ENCODE peak calls at places on chromosomes 12 and 14, in eight cellular contexts. K is IMR-90, V is cardiac fibroblast, B is left lung, P is fibroblast of pulmonary artery, X is MM.1S, Y is endodermal cell, S is neural progenitor cell. W is an unnamed sample.

GRCh38 chr12:50788562-50788961 is 24.7 kb downstream of the ATF1 start:
- DNase-seq in K (peak), V (peak), B (no peak), P (peak), X (no peak), Y (no peak), S (no peak), W (peak)

GRCh38 chr12:4858385-4858784 is 51.3 kb upstream of the KCNA1 start:
- DNase-seq in K (no peak), V (no peak), B (no peak), P (no peak), X (no peak), Y (peak), S (peak), W (no peak)

GRCh38 chr12:48818831-48819590 is 715 bp downstream of the CACNB3 start:
- DNase-seq in K (no peak), V (no peak), B (no peak), P (no peak), X (peak), Y (no peak), S (peak), W (no peak)

GRCh38 chr14:67532998-67533753 is at the start of gene PLEKHH1:
- DNase-seq in K (peak), V (peak), B (peak), P (peak), X (peak), Y (peak), S (peak), W (peak)

GRCh38 chr12:70354777-70355176 is 11.3 kb upstream of the KCNMB4 start:
- DNase-seq in K (no peak), V (peak), B (no peak), P (peak), X (no peak), Y (no peak), S (no peak), W (no peak)

GRCh38 chr12:19388131-19388549 is 51.2 kb upstream of the AEBP2 start:
- DNase-seq in K (peak), V (peak), B (no peak), P (peak), X (no peak), Y (no peak), S (no peak), W (peak)

GRCh38 chr14:91299483-91300115 is 55.1 kb upstream of the GPR68 start:
- DNase-seq in K (no peak), V (no peak), B (no peak), P (no peak), X (no peak), Y (no peak), S (no peak), W (no peak)

GRCh38 chr14:78683206-78683605 is 513.0 kb downstream of the NRXN3 start:
- DNase-seq in K (no peak), V (no peak), B (no peak), P (no peak), X (no peak), Y (no peak), S (no peak), W (no peak)

GRCh38 chr12:100901266-100901665 is 106.7 kb downstream of the ANO4 start:
- DNase-seq in K (no peak), V (no peak), B (no peak), P (no peak), X (no peak), Y (no peak), S (no peak), W (no peak)

GRCh38 chr14:95609398-95609990 is 74.6 kb downstream of the GLRX5 start:
- DNase-seq in K (peak), V (peak), B (no peak), P (peak), X (peak), Y (peak), S (peak), W (peak)

GRCh38 chr14:34213332-34213731 is 248.7 kb downstream of the SPTSSA start:
- DNase-seq in K (no peak), V (no peak), B (no peak), P (no peak), X (no peak), Y (no peak), S (no peak), W (no peak)

GRCh38 chr14:29536886-29537511 is 390.6 kb downstream of the PRKD1 start:
- DNase-seq in K (peak), V (peak), B (no peak), P (peak), X (peak), Y (no peak), S (no peak), W (peak)

GRCh38 chr14:86532219-86532618 is 1002.3 kb downstream of the FLRT2 start:
- DNase-seq in K (peak), V (peak), B (no peak), P (peak), X (no peak), Y (no peak), S (no peak), W (peak)

GRCh38 chr12:111437816-111438454 is 32.2 kb downstream of the SH2B3 start:
- DNase-seq in K (peak), V (peak), B (no peak), P (peak), X (no peak), Y (peak), S (no peak), W (peak)

GRCh38 chr12:17304503-17305347 is 698.8 kb upstream of the LMO3 start:
- DNase-seq in K (no peak), V (no peak), B (no peak), P (no peak), X (no peak), Y (no peak), S (no peak), W (peak)

GRCh38 chr12:64526859-64527258 is 74.9 kb downstream of the TBK1 start:
- DNase-seq in K (no peak), V (no peak), B (no peak), P (no peak), X (no peak), Y (no peak), S (no peak), W (peak)

GRCh38 chr14:72535485-72535884 is 358.4 kb downstream of the DPF3 start:
- DNase-seq in K (no peak), V (no peak), B (no peak), P (no peak), X (no peak), Y (no peak), S (no peak), W (no peak)

GRCh38 chr12:69540606-69541386 is 44.5 kb upstream of the CCT2 start:
- DNase-seq in K (peak), V (peak), B (no peak), P (peak), X (no peak), Y (no peak), S (no peak), W (peak)

GRCh38 chr12:88952543-88952942 is 372.3 kb upstream of the KITLG start:
- DNase-seq in K (peak), V (peak), B (no peak), P (peak), X (no peak), Y (no peak), S (no peak), W (peak)

GRCh38 chr12:779745-780734 is 27.7 kb downstream of the WNK1 start:
- DNase-seq in K (peak), V (peak), B (no peak), P (peak), X (no peak), Y (no peak), S (no peak), W (peak)

GRCh38 chr12:111482464-111482863 is 76.7 kb downstream of the SH2B3 start:
- DNase-seq in K (no peak), V (no peak), B (no peak), P (no peak), X (no peak), Y (no peak), S (no peak), W (peak)

GRCh38 chr12:94779520-94779919 is 129.2 kb upstream of the TMCC3 start:
- DNase-seq in K (peak), V (peak), B (no peak), P (peak), X (no peak), Y (no peak), S (no peak), W (peak)

GRCh38 chr12:116389990-116390655 is 112.6 kb upstream of the MED13L start:
- DNase-seq in K (peak), V (peak), B (no peak), P (peak), X (no peak), Y (no peak), S (no peak), W (peak)

GRCh38 chr12:112992541-112993398 is 14.5 kb downstream of the OAS2 start:
- DNase-seq in K (peak), V (peak), B (no peak), P (peak), X (peak), Y (peak), S (peak), W (peak)

GRCh38 chr12:124524231-124524925 is 43.0 kb downstream of the NCOR2 start:
- DNase-seq in K (peak), V (peak), B (peak), P (peak), X (no peak), Y (no peak), S (no peak), W (peak)

DNA sequence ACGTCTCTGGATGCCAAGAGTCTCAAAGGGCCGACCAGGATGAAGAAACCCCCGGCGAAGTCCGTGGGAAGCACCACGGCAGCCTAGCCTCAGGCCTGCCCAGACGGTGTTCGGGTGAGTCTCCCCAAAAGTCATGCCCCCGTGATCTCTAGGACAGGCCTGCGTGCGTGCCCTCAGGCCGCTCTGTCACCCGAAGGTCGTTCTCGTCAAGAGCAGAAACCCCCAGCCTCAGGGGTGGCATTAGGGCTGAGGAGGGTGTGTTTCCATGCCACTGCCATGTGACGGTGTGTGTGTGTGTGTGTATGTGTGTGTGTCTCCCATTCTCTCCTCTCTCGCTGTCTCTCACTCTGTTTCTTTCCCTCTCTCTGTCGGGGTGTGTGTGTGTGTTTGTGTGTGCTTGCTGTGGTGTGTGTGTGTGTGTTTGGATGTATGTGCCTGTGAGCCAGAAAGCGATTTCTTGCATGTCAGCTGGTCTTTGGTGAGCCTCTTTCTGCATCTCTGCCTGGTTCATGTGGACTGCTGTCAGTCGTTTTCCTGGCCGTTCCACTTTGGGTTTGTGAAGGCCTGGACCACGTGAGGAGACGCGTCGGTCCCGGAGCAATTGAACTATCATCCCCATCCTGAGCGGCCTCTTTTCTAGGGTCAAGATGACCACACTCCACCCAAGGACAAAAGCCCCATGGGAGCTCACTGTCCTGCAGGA is 772.5 kb upstream of the ALG10B start:
- DNase-seq in K (no peak), V (no peak), B (no peak), P (no peak), X (no peak), Y (no peak), S (no peak), W (no peak)
- H3K4me3 ChIP-seq in K (no peak), V (no peak), B (no peak), P (no peak), X (no peak), Y (no peak), S (no peak), W (no peak)

GRCh38 chr12:53199700-53200099 is 7.4 kb downstream of the ITGB7 start:
- DNase-seq in K (no peak), V (no peak), B (no peak), P (no peak), X (peak), Y (no peak), S (no peak), W (no peak)

GRCh38 chr12:53200458-53201169 is 6.4 kb downstream of the ITGB7 start:
- DNase-seq in K (no peak), V (peak), B (no peak), P (no peak), X (peak), Y (no peak), S (no peak), W (no peak)

GRCh38 chr12:53197011-53197640 is 9.9 kb downstream of the ITGB7 start:
- DNase-seq in K (no peak), V (no peak), B (no peak), P (no peak), X (no peak), Y (no peak), S (no peak), W (no peak)

GRCh38 chr12:53200107-53200457 is 7.0 kb downstream of the ITGB7 start:
- DNase-seq in K (no peak), V (no peak), B (no peak), P (no peak), X (no peak), Y (no peak), S (no peak), W (no peak)

GRCh38 chr12:53198470-53199110 is 8.5 kb downstream of the ITGB7 start:
- DNase-seq in K (no peak), V (no peak), B (no peak), P (no peak), X (peak), Y (no peak), S (no peak), W (no peak)
- H3K4me3 ChIP-seq in K (no peak), V (no peak), B (no peak), P (no peak), X (peak), Y (no peak), S (no peak), W (no peak)

GRCh38 chr12:46574853-46575252 is 202.3 kb upstream of the SLC38A2 start:
- DNase-seq in K (no peak), V (no peak), B (no peak), P (no peak), X (no peak), Y (no peak), S (no peak), W (no peak)
- H3K4me3 ChIP-seq in K (no peak), V (no peak), B (no peak), P (no peak), X (no peak), Y (peak), S (no peak), W (no peak)

GRCh38 chr14:24440606-24441399 is 1.8 kb downstream of the SDR39U1 start:
- DNase-seq in K (no peak), V (no peak), B (no peak), P (no peak), X (no peak), Y (no peak), S (no peak), W (no peak)
- H3K4me3 ChIP-seq in K (no peak), V (no peak), B (no peak), P (no peak), X (no peak), Y (peak), S (no peak), W (no peak)

GRCh38 chr12:7376196-7376595 is 67.8 kb downstream of the CD163L1 start:
- DNase-seq in K (peak), V (no peak), B (no peak), P (peak), X (no peak), Y (no peak), S (no peak), W (peak)

GRCh38 chr12:7374423-7375144 is 69.4 kb downstream of the CD163L1 start:
- DNase-seq in K (peak), V (no peak), B (peak), P (peak), X (peak), Y (peak), S (peak), W (peak)

GRCh38 chr12:7369274-7369729 is 65.4 kb downstream of the ACSM4 start:
- DNase-seq in K (no peak), V (peak), B (no peak), P (peak), X (no peak), Y (no peak), S (no peak), W (no peak)

GRCh38 chr12:7373226-7373625 is 69.4 kb downstream of the ACSM4 start:
- DNase-seq in K (no peak), V (no peak), B (peak), P (no peak), X (no peak), Y (no peak), S (no peak), W (no peak)

DNA sequence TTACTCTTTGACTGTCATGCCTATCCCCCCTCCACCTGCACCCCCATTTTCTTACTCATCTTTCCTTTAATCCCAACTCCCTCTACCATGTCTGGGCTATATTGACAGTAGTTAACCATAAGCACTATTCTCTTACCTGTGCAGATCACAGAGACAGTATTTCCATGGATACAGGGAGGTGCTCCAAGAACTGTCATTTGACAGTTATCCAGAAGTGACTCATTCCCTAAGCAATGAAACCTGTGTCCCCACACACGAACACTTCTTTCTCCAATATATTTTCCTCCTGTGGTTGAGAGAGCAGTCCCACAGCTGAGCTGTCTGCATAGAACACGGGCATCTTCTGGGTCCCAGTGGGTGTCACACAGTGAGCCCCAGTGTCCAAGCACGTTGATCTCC is 68.8 kb downstream of the CD163L1 start:
- DNase-seq in K (no peak), V (no peak), B (no peak), P (no peak), X (no peak), Y (no peak), S (no peak), W (no peak)
- H3K4me3 ChIP-seq in K (no peak), V (no peak), B (no peak), P (no peak), X (no peak), Y (no peak), S (no peak), W (no peak)

W was measured in choroid plexus epithelial cell.